ENCODE peak calls at places on chromosome 20, in seven cellular contexts. C is stomach, U is upper lobe of right lung, G is neuronal stem cell, T is SJSA1, O is body of pancreas, H is fibroblast of lung. J is an unnamed sample.
A peak's percentile ranks its signal among the peaks of the same experiment; 100 is the strongest.

GRCh38 chr20:8043687-8044278 is 24.2 kb upstream of the TMX4 start:
- DNase-seq in C (no peak), H (peak; percentile 40), O (peak; percentile 39), G (peak; percentile 52), U (no peak), T (no peak), J (peak; percentile 32)

GRCh38 chr20:63043348-63044203 is 36.8 kb upstream of the BHLHE23 start:
- DNase-seq in O (no peak), T (no peak), C (no peak), G (no peak), U (no peak), H (no peak), J (no peak)

GRCh38 chr20:8082999-8083398 is 49.1 kb upstream of the PLCB1 start:
- DNase-seq in G (no peak), O (no peak), U (no peak), H (peak; percentile 70), T (no peak), C (no peak), J (no peak)

GRCh38 chr20:24045621-24046020 is 57.0 kb upstream of the GGTLC1 start:
- DNase-seq in G (no peak), O (no peak), C (no peak), T (no peak), U (no peak), H (no peak), J (no peak)

GRCh38 chr20:1191289-1191688 is 6.5 kb upstream of the TMEM74B start:
- DNase-seq in C (no peak), H (no peak), G (no peak), O (no peak), U (no peak), T (no peak), J (no peak)

GRCh38 chr20:12687476-12687875 is 321.3 kb upstream of the SPTLC3 start:
- DNase-seq in O (no peak), U (no peak), H (no peak), G (no peak), T (no peak), C (no peak), J (no peak)

GRCh38 chr20:19692685-19693119 is 65.4 kb upstream of the RIN2 start:
- DNase-seq in C (peak; percentile 71), O (peak; percentile 41), H (peak; percentile 41), U (peak; percentile 77), T (peak; percentile 58), G (peak; percentile 48), J (peak; percentile 14)

GRCh38 chr20:58647162-58647813 is 3.8 kb upstream of the STX16 start:
- DNase-seq in O (no peak), U (no peak), T (peak; percentile 18), H (no peak), C (no peak), G (no peak), J (no peak)

GRCh38 chr20:5153612-5154542 is 27.1 kb downstream of the CDS2 start:
- DNase-seq in O (no peak), G (no peak), U (no peak), T (no peak), C (no peak), H (peak; percentile 40), J (no peak)

GRCh38 chr20:50381771-50382593 is 128.2 kb upstream of the PTPN1 start:
- DNase-seq in U (no peak), H (no peak), T (no peak), C (no peak), G (no peak), O (no peak), J (no peak)

GRCh38 chr20:63544958-63545516 is 2.5 kb downstream of the SRMS start:
- DNase-seq in G (no peak), O (no peak), C (peak; percentile 43), T (no peak), U (no peak), H (no peak), J (no peak)

GRCh38 chr20:63315240-63315981 is 22.4 kb downstream of the COL20A1 start:
- DNase-seq in C (no peak), H (no peak), U (peak; percentile 48), T (no peak), O (peak; percentile 9), G (no peak), J (no peak)

GRCh38 chr20:57761413-57761734 is 51.6 kb upstream of the PMEPA1 start:
- DNase-seq in T (no peak), G (no peak), O (no peak), H (no peak), C (no peak), U (no peak), J (no peak)

GRCh38 chr20:11970243-11970836 is 52.6 kb downstream of the BTBD3 start:
- DNase-seq in H (no peak), O (no peak), G (no peak), U (no peak), T (no peak), C (no peak), J (no peak)

GRCh38 chr20:48965189-48965910 is 43.8 kb downstream of the ARFGEF2 start:
- DNase-seq in T (no peak), O (no peak), U (no peak), G (no peak), H (peak; percentile 40), C (no peak), J (no peak)

GRCh38 chr20:12702312-12702711 is 306.5 kb upstream of the SPTLC3 start:
- DNase-seq in C (no peak), O (no peak), G (no peak), T (no peak), U (no peak), H (no peak), J (no peak)

GRCh38 chr20:64104667-64105451 is 2.5 kb downstream of the NPBWR2 start:
- DNase-seq in H (no peak), T (no peak), G (no peak), O (peak; percentile 8), U (peak; percentile 52), C (no peak), J (no peak)

GRCh38 chr20:3887870-3888614 is 1.1 kb upstream of the PANK2 start:
- DNase-seq in C (no peak), O (no peak), H (peak; percentile 56), G (no peak), U (no peak), T (no peak), J (no peak)

GRCh38 chr20:50980851-50981713 is 22.5 kb downstream of the MOCS3 start:
- DNase-seq in H (peak; percentile 50), T (peak; percentile 78), G (peak; percentile 72), C (peak; percentile 51), U (no peak), O (peak; percentile 46), J (no peak)

GRCh38 chr20:47929368-47930115 is 144.3 kb upstream of the SULF2 start:
- DNase-seq in O (no peak), U (no peak), T (no peak), C (no peak), G (no peak), H (peak; percentile 89), J (peak; percentile 63)

DNA sequence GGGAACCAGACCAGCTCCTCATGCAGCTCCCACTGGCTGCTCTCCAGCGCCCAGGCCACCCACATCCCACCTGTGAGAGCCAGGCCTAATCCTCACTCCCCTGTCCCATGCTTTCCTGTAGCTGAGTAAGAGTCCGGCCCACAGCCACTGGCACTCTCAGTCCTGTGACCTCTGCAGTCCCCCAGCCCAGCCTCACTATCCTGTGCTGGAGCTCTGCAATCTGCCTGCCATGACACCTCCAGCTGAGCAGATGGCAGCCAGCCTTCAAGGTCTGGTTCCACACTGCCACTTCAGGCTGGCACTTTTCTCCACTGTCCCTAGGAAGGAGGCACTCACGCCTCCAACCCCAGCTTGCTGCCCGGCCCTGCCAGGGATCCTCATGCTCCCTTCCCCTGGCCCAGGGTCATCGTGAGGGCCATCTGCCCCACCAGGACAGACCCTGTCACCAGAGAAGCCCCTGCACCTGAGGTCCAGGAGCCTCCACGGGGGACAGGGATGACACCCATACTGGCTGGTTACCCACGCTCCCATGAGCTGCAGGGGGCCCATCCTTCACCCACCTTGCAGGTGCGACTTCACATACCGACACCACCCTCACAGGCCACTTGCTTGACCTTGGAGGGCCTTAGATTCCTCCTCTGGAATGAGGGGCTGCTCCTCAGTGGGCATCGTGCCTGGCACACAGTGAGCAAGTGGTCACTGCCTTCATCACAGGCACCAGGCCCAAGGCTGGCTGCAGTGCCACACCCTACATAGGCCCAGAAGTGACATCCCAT is 100.1 kb downstream of the ASXL1 start:
- DNase-seq in T (no peak), C (no peak), U (no peak), H (no peak), O (peak; percentile 52), G (no peak), J (no peak)
- H3K4me3 ChIP-seq in T (no peak overlapping the region), C (no peak overlapping the region), U (no peak overlapping the region), H (no peak overlapping the region), O (no peak overlapping the region), G (peak overlapping the region; percentile 10), J (no peak overlapping the region)

GRCh38 chr20:45288376-45288775 is 18.3 kb upstream of the RBPJL start:
- DNase-seq in U (no peak), G (no peak), O (no peak), H (no peak), T (no peak), C (no peak), J (no peak)
- H3K27me3 ChIP-seq in U (peaks cover 3% of the 10 kb centered on the region), G (no peaks in the 10 kb centered on the region), O (no peaks in the 10 kb centered on the region), H (peaks cover 23% of the 10 kb centered on the region), T (peaks cover 30% of the 10 kb centered on the region), C (peaks cover 28% of the 10 kb centered on the region), J (peaks cover 6% of the 10 kb centered on the region)

GRCh38 chr20:44182863-44183262 is 4.1 kb downstream of the JPH2 start:
- DNase-seq in U (no peak), G (no peak), T (no peak), C (no peak), O (no peak), H (no peak), J (no peak)
- H3K4me3 ChIP-seq in U (peak overlapping the region; percentile 4), G (no peak overlapping the region), T (no peak overlapping the region), C (peak overlapping the region; percentile 31), O (no peak overlapping the region), H (no peak overlapping the region), J (no peak overlapping the region)

DNA sequence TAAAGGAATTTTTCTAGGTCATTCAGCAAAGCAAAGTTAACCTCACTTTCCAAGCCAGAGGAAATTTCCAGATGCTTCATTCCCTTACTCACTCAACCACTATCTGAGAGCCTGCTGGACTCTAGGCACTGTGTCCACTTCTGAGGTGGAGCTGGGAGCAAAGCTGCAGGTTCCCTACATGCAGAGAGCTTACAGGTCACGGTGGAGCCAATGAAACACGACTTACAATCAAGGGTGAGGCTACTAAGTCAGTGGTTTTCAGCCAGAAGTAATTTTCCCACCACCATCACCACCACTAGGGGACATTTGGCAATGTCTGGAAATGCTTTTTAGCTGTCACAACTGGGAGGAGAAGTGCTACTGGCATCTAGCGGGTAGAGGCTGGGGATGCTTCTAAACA is 34.5 kb upstream of the TSHZ2 start:
- DNase-seq in U (no peak), O (no peak), H (peak; percentile 76), C (no peak), T (no peak), G (no peak), J (no peak)
- H3K27me3 ChIP-seq in U (no peaks in the 10 kb centered on the region), O (no peaks in the 10 kb centered on the region), H (no peaks in the 10 kb centered on the region), C (no peaks in the 10 kb centered on the region), T (no peaks in the 10 kb centered on the region), G (no peaks in the 10 kb centered on the region), J (no peaks in the 10 kb centered on the region)

GRCh38 chr20:41048475-41049242 is 20.0 kb downstream of the TOP1 start:
- DNase-seq in U (no peak), T (no peak), G (no peak), C (no peak), O (no peak), H (no peak), J (no peak)
- H3K4me3 ChIP-seq in U (peak overlapping the region; percentile 32), T (no peak overlapping the region), G (no peak overlapping the region), C (no peak overlapping the region), O (no peak overlapping the region), H (peak overlapping the region; percentile 47), J (no peak overlapping the region)

GRCh38 chr20:44746367-44747165 is 901 bp downstream of the KCNK15 start:
- DNase-seq in C (peak; percentile 35), G (no peak), O (peak; percentile 56), H (no peak), T (no peak), U (no peak), J (no peak)
- H3K27me3 ChIP-seq in C (peaks cover 55% of the 10 kb centered on the region), G (peaks cover 4% of the 10 kb centered on the region), O (no peaks in the 10 kb centered on the region), H (peaks cover 60% of the 10 kb centered on the region), T (peaks cover 65% of the 10 kb centered on the region), U (peaks cover 18% of the 10 kb centered on the region), J (peaks cover 29% of the 10 kb centered on the region)